ENCODE peak calls at places on chromosomes 13 and 19, in six cellular contexts. One of them, this sample, is unnamed. For H3K9me3, H3K4me1 and H3K27me3, the result is how much of the 10 kb centered on the place peaks cover.

GRCh38 chr19:11833541-11833940 is 15.0 kb upstream of the ZNF439 start:
- DNase-seq in CD8-positive, alpha-beta memory T cell: no peak
- DNase-seq in small intestine: no peak
- DNase-seq in stomach: no peak
- DNase-seq in mammary epithelial cell: no peak
- DNase-seq in thoracic aorta: no peak
- DNase-seq in this sample: no peak

GRCh38 chr19:36488118-36488815 is 1.1 kb downstream of the ZNF566 start:
- DNase-seq in CD8-positive, alpha-beta memory T cell: no peak
- DNase-seq in small intestine: no peak
- DNase-seq in stomach: no peak
- DNase-seq in mammary epithelial cell: no peak
- DNase-seq in thoracic aorta: no peak
- DNase-seq in this sample: no peak

GRCh38 chr13:23868521-23868920 is 20.7 kb downstream of the MIPEP start:
- DNase-seq in CD8-positive, alpha-beta memory T cell: no peak
- DNase-seq in small intestine: no peak
- DNase-seq in stomach: no peak
- DNase-seq in mammary epithelial cell: peak
- DNase-seq in thoracic aorta: no peak
- DNase-seq in this sample: no peak

GRCh38 chr13:30959678-30960077 is 27.2 kb downstream of the TEX26 start:
- DNase-seq in CD8-positive, alpha-beta memory T cell: no peak
- DNase-seq in small intestine: no peak
- DNase-seq in stomach: no peak
- DNase-seq in mammary epithelial cell: no peak
- DNase-seq in thoracic aorta: no peak
- DNase-seq in this sample: no peak

GRCh38 chr13:23631676-23632622 is 61.7 kb downstream of the TNFRSF19 start:
- DNase-seq in CD8-positive, alpha-beta memory T cell: no peak
- DNase-seq in small intestine: no peak
- DNase-seq in stomach: no peak
- DNase-seq in mammary epithelial cell: no peak
- DNase-seq in thoracic aorta: no peak
- DNase-seq in this sample: no peak

GRCh38 chr13:29457299-29457698 is 138.2 kb downstream of the SLC7A1 start:
- DNase-seq in CD8-positive, alpha-beta memory T cell: no peak
- DNase-seq in small intestine: no peak
- DNase-seq in stomach: no peak
- DNase-seq in mammary epithelial cell: peak
- DNase-seq in thoracic aorta: no peak
- DNase-seq in this sample: no peak

GRCh38 chr19:56097306-56097705 is 23.8 kb downstream of the ZNF787 start:
- DNase-seq in CD8-positive, alpha-beta memory T cell: no peak
- DNase-seq in small intestine: no peak
- DNase-seq in stomach: no peak
- DNase-seq in mammary epithelial cell: no peak
- DNase-seq in thoracic aorta: no peak
- DNase-seq in this sample: no peak

GRCh38 chr19:52898101-52898500 is 666 bp upstream of the ZNF320 start:
- DNase-seq in CD8-positive, alpha-beta memory T cell: no peak
- DNase-seq in small intestine: no peak
- DNase-seq in stomach: no peak
- DNase-seq in mammary epithelial cell: no peak
- DNase-seq in thoracic aorta: no peak
- DNase-seq in this sample: no peak

GRCh38 chr19:36460046-36460445 is 29.3 kb downstream of the ZNF566 start:
- DNase-seq in CD8-positive, alpha-beta memory T cell: no peak
- DNase-seq in small intestine: no peak
- DNase-seq in stomach: no peak
- DNase-seq in mammary epithelial cell: no peak
- DNase-seq in thoracic aorta: no peak
- DNase-seq in this sample: no peak

GRCh38 chr13:23235994-23236393 is 55.2 kb downstream of the SGCG start:
- DNase-seq in CD8-positive, alpha-beta memory T cell: no peak
- DNase-seq in small intestine: no peak
- DNase-seq in stomach: no peak
- DNase-seq in mammary epithelial cell: no peak
- DNase-seq in thoracic aorta: no peak
- DNase-seq in this sample: no peak

GRCh38 chr13:84430441-84430840 is 548.2 kb upstream of the SLITRK1 start:
- DNase-seq in CD8-positive, alpha-beta memory T cell: no peak
- DNase-seq in small intestine: no peak
- DNase-seq in stomach: no peak
- DNase-seq in mammary epithelial cell: no peak
- DNase-seq in thoracic aorta: no peak
- DNase-seq in this sample: no peak

GRCh38 chr13:68810660-68811059 is 1297.0 kb upstream of the ATXN8OS start:
- DNase-seq in CD8-positive, alpha-beta memory T cell: no peak
- DNase-seq in small intestine: peak
- DNase-seq in stomach: no peak
- DNase-seq in mammary epithelial cell: no peak
- DNase-seq in thoracic aorta: no peak
- DNase-seq in this sample: no peak

GRCh38 chr19:4538601-4538954 is 1.3 kb downstream of the LRG1 start:
- DNase-seq in CD8-positive, alpha-beta memory T cell: no peak
- DNase-seq in small intestine: no peak
- DNase-seq in stomach: no peak
- DNase-seq in mammary epithelial cell: no peak
- DNase-seq in thoracic aorta: no peak
- DNase-seq in this sample: no peak

GRCh38 chr13:46057251-46058015 is 4.9 kb upstream of the ZC3H13 start:
- DNase-seq in CD8-positive, alpha-beta memory T cell: no peak
- DNase-seq in small intestine: no peak
- DNase-seq in stomach: no peak
- DNase-seq in mammary epithelial cell: peak
- DNase-seq in thoracic aorta: no peak
- DNase-seq in this sample: no peak

GRCh38 chr19:35519291-35519690 is 5.8 kb upstream of the DMKN start:
- DNase-seq in CD8-positive, alpha-beta memory T cell: no peak
- DNase-seq in small intestine: no peak
- DNase-seq in stomach: no peak
- DNase-seq in mammary epithelial cell: peak
- DNase-seq in thoracic aorta: no peak
- DNase-seq in this sample: no peak

GRCh38 chr19:22623841-22624221 is 10.3 kb upstream of the ZNF492 start:
- DNase-seq in CD8-positive, alpha-beta memory T cell: no peak
- DNase-seq in small intestine: no peak
- DNase-seq in stomach: no peak
- DNase-seq in mammary epithelial cell: no peak
- DNase-seq in thoracic aorta: no peak
- DNase-seq in this sample: no peak
- H3K9me3 ChIP-seq in CD8-positive, alpha-beta memory T cell: under half
- H3K9me3 ChIP-seq in small intestine: under half
- H3K9me3 ChIP-seq in stomach: under half
- H3K9me3 ChIP-seq in mammary epithelial cell: under half
- H3K9me3 ChIP-seq in thoracic aorta: under half
- H3K9me3 ChIP-seq in this sample: under half

DNA sequence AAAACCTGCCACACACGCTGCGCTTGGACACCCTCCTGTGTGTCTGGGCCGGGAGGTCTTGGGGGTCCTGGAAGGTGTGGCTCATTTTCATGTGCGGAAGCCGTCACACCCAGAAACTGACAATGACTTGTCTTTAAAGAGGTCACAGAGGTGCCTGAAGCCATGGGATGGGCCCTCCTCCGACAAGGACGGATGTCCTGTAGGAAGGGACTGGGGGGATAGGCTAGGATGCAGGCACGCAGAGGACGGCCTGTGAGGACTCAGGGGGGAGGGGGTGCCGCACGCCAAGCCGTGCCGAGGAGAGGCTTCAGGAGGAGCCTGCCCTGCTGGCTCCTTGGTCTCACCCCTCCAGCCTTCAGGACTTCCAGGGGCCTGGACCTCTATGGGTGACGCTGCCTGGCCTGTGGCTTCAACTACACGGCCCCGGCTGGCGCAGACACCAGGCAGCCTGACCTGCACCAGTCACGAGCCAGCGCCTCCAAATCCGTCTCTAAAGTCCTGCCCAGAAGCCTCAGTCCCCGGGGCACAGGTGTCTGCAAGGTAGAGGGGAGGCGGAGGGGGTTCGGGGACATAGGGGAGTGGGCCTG is 12.7 kb downstream of the IZUMO4 start:
- DNase-seq in CD8-positive, alpha-beta memory T cell: no peak
- DNase-seq in small intestine: no peak
- DNase-seq in stomach: no peak
- DNase-seq in mammary epithelial cell: no peak
- DNase-seq in thoracic aorta: no peak
- DNase-seq in this sample: no peak
- H3K4me1 ChIP-seq in CD8-positive, alpha-beta memory T cell: under half
- H3K4me1 ChIP-seq in small intestine: under half
- H3K4me1 ChIP-seq in stomach: under half
- H3K4me1 ChIP-seq in mammary epithelial cell: under half
- H3K4me1 ChIP-seq in thoracic aorta: under half
- H3K4me1 ChIP-seq in this sample: under half

DNA sequence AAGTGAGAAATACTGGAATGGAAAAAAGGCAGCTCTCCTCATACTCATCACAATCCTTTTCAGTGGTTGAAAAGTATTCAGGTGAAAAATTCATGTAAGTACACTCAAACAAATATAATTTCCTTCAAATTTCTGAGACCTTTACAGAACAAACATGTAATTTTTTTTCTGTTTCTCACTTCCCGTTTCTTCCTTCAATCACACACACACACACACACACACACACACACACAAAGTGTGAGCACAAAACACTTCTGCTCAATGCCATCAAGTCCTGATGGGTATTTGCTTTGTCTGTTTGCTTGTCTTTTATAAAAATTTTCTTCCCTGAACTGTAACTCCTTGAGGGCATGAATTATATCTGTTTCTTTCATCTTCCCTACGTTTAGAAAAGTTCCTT is 110.6 kb downstream of the LIG4 start:
- DNase-seq in CD8-positive, alpha-beta memory T cell: no peak
- DNase-seq in small intestine: no peak
- DNase-seq in stomach: no peak
- DNase-seq in mammary epithelial cell: no peak
- DNase-seq in thoracic aorta: no peak
- DNase-seq in this sample: no peak
- H3K27me3 ChIP-seq in CD8-positive, alpha-beta memory T cell: under half
- H3K27me3 ChIP-seq in small intestine: under half
- H3K27me3 ChIP-seq in stomach: under half
- H3K27me3 ChIP-seq in mammary epithelial cell: under half
- H3K27me3 ChIP-seq in thoracic aorta: under half
- H3K27me3 ChIP-seq in this sample: under half

GRCh38 chr19:37513397-37513796 is 6.7 kb downstream of the ZNF793 start:
- DNase-seq in CD8-positive, alpha-beta memory T cell: no peak
- DNase-seq in small intestine: no peak
- DNase-seq in stomach: no peak
- DNase-seq in mammary epithelial cell: no peak
- DNase-seq in thoracic aorta: no peak
- DNase-seq in this sample: no peak

GRCh38 chr19:37506387-37507166 is at the start of gene ZNF793:
- DNase-seq in CD8-positive, alpha-beta memory T cell: peak
- DNase-seq in small intestine: peak
- DNase-seq in stomach: peak
- DNase-seq in mammary epithelial cell: peak
- DNase-seq in thoracic aorta: peak
- DNase-seq in this sample: peak

GRCh38 chr19:37511821-37512220 is 5.1 kb downstream of the ZNF793 start:
- DNase-seq in CD8-positive, alpha-beta memory T cell: no peak
- DNase-seq in small intestine: no peak
- DNase-seq in stomach: no peak
- DNase-seq in mammary epithelial cell: no peak
- DNase-seq in thoracic aorta: no peak
- DNase-seq in this sample: no peak

GRCh38 chr19:37507167-37507464 is 377 bp downstream of the ZNF793 start:
- DNase-seq in CD8-positive, alpha-beta memory T cell: no peak
- DNase-seq in small intestine: no peak
- DNase-seq in stomach: no peak
- DNase-seq in mammary epithelial cell: no peak
- DNase-seq in thoracic aorta: no peak
- DNase-seq in this sample: no peak

DNA sequence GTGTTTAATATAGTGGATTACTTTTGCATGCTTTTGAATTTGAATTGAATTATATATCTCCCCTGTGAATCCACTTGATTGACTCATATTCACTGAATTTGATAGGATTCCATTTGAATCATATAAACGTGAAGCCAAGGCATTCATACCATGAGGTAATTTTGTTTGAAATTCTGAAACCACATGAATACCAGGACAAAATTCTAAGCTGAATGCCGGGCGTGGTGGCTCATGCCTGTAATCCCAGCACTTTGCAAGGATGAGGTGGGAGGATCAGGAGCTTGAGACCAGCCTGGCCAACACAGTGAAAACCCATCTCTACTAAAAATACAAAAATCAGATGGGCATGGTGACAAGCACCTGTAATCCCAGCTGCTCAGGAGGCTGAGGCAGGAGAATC is 4.4 kb downstream of the ZNF793 start:
- DNase-seq in CD8-positive, alpha-beta memory T cell: no peak
- DNase-seq in small intestine: no peak
- DNase-seq in stomach: no peak
- DNase-seq in mammary epithelial cell: no peak
- DNase-seq in thoracic aorta: no peak
- DNase-seq in this sample: no peak
- H3K9me3 ChIP-seq in CD8-positive, alpha-beta memory T cell: under half
- H3K9me3 ChIP-seq in small intestine: under half
- H3K9me3 ChIP-seq in stomach: under half
- H3K9me3 ChIP-seq in mammary epithelial cell: under half
- H3K9me3 ChIP-seq in thoracic aorta: under half
- H3K9me3 ChIP-seq in this sample: under half

This sample was measured in lower lobe of right lung.